ENCODE peak calls at places on chromosomes 12 and 14, in nine cellular contexts. One of them, this sample, is unnamed.

GRCh38 chr12:2335517-2335916 is 282.7 kb downstream of the CACNA1C start:
- DNase-seq in neural crest cell: no peak
- DNase-seq in colonic mucosa: no peak
- DNase-seq in WTC11: no peak
- DNase-seq in left lung: no peak
- DNase-seq in endothelial cell: no peak
- DNase-seq in choroid plexus epithelial cell: no peak
- DNase-seq in brain microvascular endothelial cell: no peak
- DNase-seq in heart left ventricle: no peak
- DNase-seq in this sample: no peak

GRCh38 chr12:56257491-56258067 is 605 bp downstream of the ANKRD52 start:
- DNase-seq in neural crest cell: peak
- DNase-seq in colonic mucosa: peak
- DNase-seq in WTC11: peak
- DNase-seq in left lung: no peak
- DNase-seq in endothelial cell: peak
- DNase-seq in choroid plexus epithelial cell: peak
- DNase-seq in brain microvascular endothelial cell: no peak
- DNase-seq in heart left ventricle: no peak
- DNase-seq in this sample: no peak

GRCh38 chr12:100823988-100824387 is 29.4 kb downstream of the ANO4 start:
- DNase-seq in neural crest cell: no peak
- DNase-seq in colonic mucosa: no peak
- DNase-seq in WTC11: no peak
- DNase-seq in left lung: no peak
- DNase-seq in endothelial cell: no peak
- DNase-seq in choroid plexus epithelial cell: peak
- DNase-seq in brain microvascular endothelial cell: peak
- DNase-seq in heart left ventricle: no peak
- DNase-seq in this sample: no peak

GRCh38 chr12:127077262-127078045 is 1189.5 kb upstream of the TMEM132C start:
- DNase-seq in neural crest cell: no peak
- DNase-seq in colonic mucosa: no peak
- DNase-seq in WTC11: no peak
- DNase-seq in left lung: no peak
- DNase-seq in endothelial cell: no peak
- DNase-seq in choroid plexus epithelial cell: no peak
- DNase-seq in brain microvascular endothelial cell: no peak
- DNase-seq in heart left ventricle: no peak
- DNase-seq in this sample: no peak

GRCh38 chr12:116466536-116466935 is 92.6 kb upstream of the MAP1LC3B2 start:
- DNase-seq in neural crest cell: no peak
- DNase-seq in colonic mucosa: no peak
- DNase-seq in WTC11: no peak
- DNase-seq in left lung: no peak
- DNase-seq in endothelial cell: no peak
- DNase-seq in choroid plexus epithelial cell: peak
- DNase-seq in brain microvascular endothelial cell: peak
- DNase-seq in heart left ventricle: no peak
- DNase-seq in this sample: no peak

GRCh38 chr12:7966558-7966957 is 30.6 kb upstream of the SLC2A3 start:
- DNase-seq in neural crest cell: no peak
- DNase-seq in colonic mucosa: no peak
- DNase-seq in WTC11: no peak
- DNase-seq in left lung: peak
- DNase-seq in endothelial cell: no peak
- DNase-seq in choroid plexus epithelial cell: peak
- DNase-seq in brain microvascular endothelial cell: peak
- DNase-seq in heart left ventricle: no peak
- DNase-seq in this sample: no peak

GRCh38 chr12:84585996-84586395 is 326.6 kb downstream of the SLC6A15 start:
- DNase-seq in neural crest cell: no peak
- DNase-seq in colonic mucosa: no peak
- DNase-seq in WTC11: no peak
- DNase-seq in left lung: no peak
- DNase-seq in endothelial cell: no peak
- DNase-seq in choroid plexus epithelial cell: no peak
- DNase-seq in brain microvascular endothelial cell: peak
- DNase-seq in heart left ventricle: no peak
- DNase-seq in this sample: no peak

GRCh38 chr12:16563519-16563918 is 42.4 kb downstream of the LMO3 start:
- DNase-seq in neural crest cell: no peak
- DNase-seq in colonic mucosa: no peak
- DNase-seq in WTC11: no peak
- DNase-seq in left lung: no peak
- DNase-seq in endothelial cell: no peak
- DNase-seq in choroid plexus epithelial cell: no peak
- DNase-seq in brain microvascular endothelial cell: no peak
- DNase-seq in heart left ventricle: no peak
- DNase-seq in this sample: no peak

GRCh38 chr12:116210762-116211161 is 66.7 kb downstream of the MED13L start:
- DNase-seq in neural crest cell: no peak
- DNase-seq in colonic mucosa: no peak
- DNase-seq in WTC11: no peak
- DNase-seq in left lung: no peak
- DNase-seq in endothelial cell: no peak
- DNase-seq in choroid plexus epithelial cell: no peak
- DNase-seq in brain microvascular endothelial cell: no peak
- DNase-seq in heart left ventricle: no peak
- DNase-seq in this sample: no peak

GRCh38 chr14:56129941-56130340 is 11.7 kb downstream of the PELI2 start:
- DNase-seq in neural crest cell: no peak
- DNase-seq in colonic mucosa: no peak
- DNase-seq in WTC11: no peak
- DNase-seq in left lung: no peak
- DNase-seq in endothelial cell: no peak
- DNase-seq in choroid plexus epithelial cell: no peak
- DNase-seq in brain microvascular endothelial cell: no peak
- DNase-seq in heart left ventricle: peak
- DNase-seq in this sample: no peak

GRCh38 chr12:57476162-57476992 is 3.3 kb downstream of the ARHGAP9 start:
- DNase-seq in neural crest cell: no peak
- DNase-seq in colonic mucosa: no peak
- DNase-seq in WTC11: peak
- DNase-seq in left lung: peak
- DNase-seq in endothelial cell: peak
- DNase-seq in choroid plexus epithelial cell: no peak
- DNase-seq in brain microvascular endothelial cell: no peak
- DNase-seq in heart left ventricle: no peak
- DNase-seq in this sample: peak

GRCh38 chr12:59383426-59383822 is 212.4 kb upstream of the SLC16A7 start:
- DNase-seq in neural crest cell: no peak
- DNase-seq in colonic mucosa: no peak
- DNase-seq in WTC11: no peak
- DNase-seq in left lung: no peak
- DNase-seq in endothelial cell: no peak
- DNase-seq in choroid plexus epithelial cell: peak
- DNase-seq in brain microvascular endothelial cell: no peak
- DNase-seq in heart left ventricle: no peak
- DNase-seq in this sample: no peak

GRCh38 chr12:50220357-50221061 is 53.3 kb upstream of the CERS5 start:
- DNase-seq in neural crest cell: no peak
- DNase-seq in colonic mucosa: no peak
- DNase-seq in WTC11: no peak
- DNase-seq in left lung: no peak
- DNase-seq in endothelial cell: no peak
- DNase-seq in choroid plexus epithelial cell: peak
- DNase-seq in brain microvascular endothelial cell: peak
- DNase-seq in heart left ventricle: no peak
- DNase-seq in this sample: no peak

DNA sequence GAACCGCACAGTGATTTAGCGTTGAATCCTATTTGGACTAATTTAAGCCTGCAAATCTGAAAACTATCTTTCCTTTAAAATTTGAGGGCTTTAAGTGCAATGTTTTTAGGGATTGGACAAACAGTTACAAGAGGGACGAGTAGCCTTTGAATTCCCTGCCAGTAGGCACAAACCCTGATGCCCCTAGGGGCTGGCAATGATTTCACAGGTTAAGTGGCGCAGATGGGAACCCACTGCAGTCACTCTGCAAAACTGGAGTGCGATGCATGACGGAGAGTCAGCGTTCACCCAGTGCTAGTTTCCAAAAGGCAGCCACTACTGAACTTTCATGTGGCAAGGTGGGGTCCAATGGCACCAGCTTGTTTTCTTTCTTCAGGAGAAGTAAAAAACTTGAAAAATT is 99.4 kb upstream of the FRMD6 start:
- DNase-seq in neural crest cell: no peak
- DNase-seq in colonic mucosa: no peak
- DNase-seq in WTC11: peak
- DNase-seq in left lung: no peak
- DNase-seq in endothelial cell: peak
- DNase-seq in choroid plexus epithelial cell: no peak
- DNase-seq in brain microvascular endothelial cell: no peak
- DNase-seq in heart left ventricle: no peak
- DNase-seq in this sample: no peak
- TF ChIP-seq CTCF in neural crest cell: no peak
- TF ChIP-seq CTCF in colonic mucosa: no peak
- TF ChIP-seq CTCF in WTC11: peak
- TF ChIP-seq CTCF in left lung: no peak
- TF ChIP-seq CTCF in endothelial cell: no peak
- TF ChIP-seq CTCF in choroid plexus epithelial cell: no peak
- TF ChIP-seq CTCF in brain microvascular endothelial cell: peak
- TF ChIP-seq CTCF in heart left ventricle: no peak
- TF ChIP-seq CTCF in this sample: no peak

DNA sequence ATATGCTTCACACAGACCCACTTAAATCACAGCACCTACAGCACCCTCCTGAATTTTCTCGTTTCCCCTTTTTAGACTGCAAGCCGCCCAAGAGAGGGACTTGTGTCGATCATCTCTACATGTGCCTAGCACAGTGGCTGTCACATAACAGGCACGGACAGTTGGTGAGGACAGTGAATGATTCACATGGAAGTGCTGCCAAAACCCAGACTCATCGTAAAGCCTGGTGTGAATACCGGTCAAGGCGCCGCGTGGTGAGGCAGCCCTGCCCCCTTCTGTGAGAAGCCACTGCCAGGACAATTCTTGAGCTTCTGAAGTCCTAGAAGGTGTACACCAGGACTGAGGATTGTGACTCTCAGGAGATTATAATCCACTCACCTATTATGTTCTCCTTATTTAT is 44.3 kb downstream of the ATG2B start:
- DNase-seq in neural crest cell: no peak
- DNase-seq in colonic mucosa: no peak
- DNase-seq in WTC11: no peak
- DNase-seq in left lung: no peak
- DNase-seq in endothelial cell: no peak
- DNase-seq in choroid plexus epithelial cell: no peak
- DNase-seq in brain microvascular endothelial cell: no peak
- DNase-seq in heart left ventricle: no peak
- DNase-seq in this sample: no peak
- TF ChIP-seq CTCF in neural crest cell: no peak
- TF ChIP-seq CTCF in colonic mucosa: no peak
- TF ChIP-seq CTCF in WTC11: no peak
- TF ChIP-seq CTCF in left lung: no peak
- TF ChIP-seq CTCF in endothelial cell: no peak
- TF ChIP-seq CTCF in choroid plexus epithelial cell: no peak
- TF ChIP-seq CTCF in brain microvascular endothelial cell: no peak
- TF ChIP-seq CTCF in heart left ventricle: no peak
- TF ChIP-seq CTCF in this sample: no peak

GRCh38 chr14:69580009-69580577 is 5.4 kb upstream of the CCDC177 start:
- DNase-seq in neural crest cell: peak
- DNase-seq in colonic mucosa: no peak
- DNase-seq in WTC11: peak
- DNase-seq in left lung: no peak
- DNase-seq in endothelial cell: peak
- DNase-seq in choroid plexus epithelial cell: peak
- DNase-seq in brain microvascular endothelial cell: peak
- DNase-seq in heart left ventricle: no peak
- DNase-seq in this sample: no peak
- TF ChIP-seq CTCF in neural crest cell: peak
- TF ChIP-seq CTCF in colonic mucosa: no peak
- TF ChIP-seq CTCF in WTC11: peak
- TF ChIP-seq CTCF in left lung: no peak
- TF ChIP-seq CTCF in endothelial cell: peak
- TF ChIP-seq CTCF in choroid plexus epithelial cell: peak
- TF ChIP-seq CTCF in brain microvascular endothelial cell: peak
- TF ChIP-seq CTCF in heart left ventricle: peak
- TF ChIP-seq CTCF in this sample: no peak

GRCh38 chr14:100840286-100840685 is 14.4 kb downstream of the MEG3 start:
- DNase-seq in neural crest cell: peak
- DNase-seq in colonic mucosa: no peak
- DNase-seq in WTC11: no peak
- DNase-seq in left lung: no peak
- DNase-seq in endothelial cell: no peak
- DNase-seq in choroid plexus epithelial cell: no peak
- DNase-seq in brain microvascular endothelial cell: no peak
- DNase-seq in heart left ventricle: peak
- DNase-seq in this sample: no peak

GRCh38 chr14:100841445-100842403 is 15.8 kb downstream of the MEG3 start:
- DNase-seq in neural crest cell: no peak
- DNase-seq in colonic mucosa: no peak
- DNase-seq in WTC11: no peak
- DNase-seq in left lung: no peak
- DNase-seq in endothelial cell: no peak
- DNase-seq in choroid plexus epithelial cell: no peak
- DNase-seq in brain microvascular endothelial cell: no peak
- DNase-seq in heart left ventricle: peak
- DNase-seq in this sample: no peak

GRCh38 chr14:100842799-100843198 is 16.9 kb downstream of the MEG3 start:
- DNase-seq in neural crest cell: no peak
- DNase-seq in colonic mucosa: no peak
- DNase-seq in WTC11: no peak
- DNase-seq in left lung: no peak
- DNase-seq in endothelial cell: no peak
- DNase-seq in choroid plexus epithelial cell: peak
- DNase-seq in brain microvascular endothelial cell: peak
- DNase-seq in heart left ventricle: peak
- DNase-seq in this sample: no peak

GRCh38 chr14:100839573-100840175 is 13.8 kb downstream of the MEG3 start:
- DNase-seq in neural crest cell: no peak
- DNase-seq in colonic mucosa: no peak
- DNase-seq in WTC11: no peak
- DNase-seq in left lung: no peak
- DNase-seq in endothelial cell: no peak
- DNase-seq in choroid plexus epithelial cell: no peak
- DNase-seq in brain microvascular endothelial cell: no peak
- DNase-seq in heart left ventricle: peak
- DNase-seq in this sample: no peak

DNA sequence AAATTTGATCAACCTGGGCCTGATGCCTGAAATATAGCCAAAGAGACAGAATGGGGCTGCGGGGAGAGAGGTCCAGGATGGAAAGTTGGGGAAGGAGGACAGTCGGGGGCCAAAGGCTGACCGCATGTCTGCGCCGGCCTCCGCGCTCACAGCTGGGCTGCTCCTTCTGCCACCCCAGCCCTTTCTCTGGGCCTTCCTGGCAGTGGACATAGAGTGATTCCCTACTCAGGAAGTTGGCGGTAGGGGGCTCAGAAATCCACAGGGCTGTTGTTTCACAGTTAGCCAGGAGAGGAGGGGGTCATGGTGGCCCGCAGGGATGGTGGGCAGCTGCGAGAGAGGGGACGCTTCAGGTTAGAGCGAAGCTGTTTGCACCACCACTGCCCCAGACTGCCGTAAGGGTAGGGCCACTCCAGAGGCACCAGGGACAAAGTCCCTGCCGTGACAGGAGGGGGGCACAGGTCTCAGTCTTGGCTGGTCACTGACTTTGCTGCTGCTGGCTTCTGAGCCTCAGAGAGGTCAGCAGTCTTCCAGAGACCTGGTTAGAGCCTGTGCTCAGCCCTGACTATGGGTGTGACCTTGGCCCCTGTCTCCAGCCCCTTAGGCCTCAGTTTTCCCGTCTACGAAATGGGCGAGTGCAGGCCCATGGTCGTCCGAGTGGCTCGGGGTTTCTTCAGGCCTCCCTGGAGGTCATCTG is 15.0 kb downstream of the MEG3 start:
- DNase-seq in neural crest cell: no peak
- DNase-seq in colonic mucosa: no peak
- DNase-seq in WTC11: no peak
- DNase-seq in left lung: no peak
- DNase-seq in endothelial cell: no peak
- DNase-seq in choroid plexus epithelial cell: no peak
- DNase-seq in brain microvascular endothelial cell: no peak
- DNase-seq in heart left ventricle: peak
- DNase-seq in this sample: no peak
- TF ChIP-seq CTCF in neural crest cell: no peak
- TF ChIP-seq CTCF in colonic mucosa: no peak
- TF ChIP-seq CTCF in WTC11: no peak
- TF ChIP-seq CTCF in left lung: no peak
- TF ChIP-seq CTCF in endothelial cell: no peak
- TF ChIP-seq CTCF in choroid plexus epithelial cell: no peak
- TF ChIP-seq CTCF in brain microvascular endothelial cell: no peak
- TF ChIP-seq CTCF in heart left ventricle: no peak
- TF ChIP-seq CTCF in this sample: no peak